ENCODE peak calls at places on chromosome 10, in four cellular contexts. Z is tibial nerve, P is mammary epithelial cell, J is kidney epithelial cell. O is an unnamed sample. For H3K36me3, the result is how much of the 10 kb centered on the place peaks cover.

GRCh38 chr10:132059760-132060508 is 5.8 kb upstream of the JAKMIP3 start:
- DNase-seq in J (no peak), P (peak), Z (no peak), O (no peak)

GRCh38 chr10:3756360-3756740 is 28.7 kb downstream of the KLF6 start:
- DNase-seq in J (no peak), P (no peak), Z (no peak), O (no peak)

GRCh38 chr10:119522747-119523426 is 19.6 kb downstream of the RGS10 start:
- DNase-seq in J (no peak), P (peak), Z (no peak), O (no peak)

GRCh38 chr10:96700477-96701099 is 19.7 kb downstream of the PIK3AP1 start:
- DNase-seq in P (no peak), J (no peak), Z (no peak), O (no peak)

GRCh38 chr10:130982802-130983201 is 328.7 kb downstream of the TCERG1L start:
- DNase-seq in J (no peak), Z (no peak), P (no peak), O (no peak)

GRCh38 chr10:21517983-21518628 is 7.4 kb downstream of the SKIDA1 start:
- DNase-seq in P (peak), J (no peak), Z (no peak), O (no peak)

GRCh38 chr10:124242791-124243190 is 149.4 kb upstream of the CHST15 start:
- DNase-seq in Z (no peak), P (no peak), J (no peak), O (no peak)

GRCh38 chr10:60397792-60398191 is 8.1 kb upstream of the ANK3 start:
- DNase-seq in J (no peak), P (no peak), Z (no peak), O (no peak)

GRCh38 chr10:100182281-100182680 is 3.5 kb downstream of the ERLIN1 start:
- DNase-seq in P (no peak), Z (no peak), J (no peak), O (no peak)

GRCh38 chr10:13470270-13470669 is 58.5 kb downstream of the BEND7 start:
- DNase-seq in P (no peak), Z (no peak), J (no peak), O (no peak)

GRCh38 chr10:101493249-101493648 is 94.8 kb downstream of the POLL start:
- DNase-seq in Z (no peak), J (no peak), P (no peak), O (no peak)

GRCh38 chr10:93039721-93040120 is 20.9 kb upstream of the CYP26C1 start:
- DNase-seq in P (peak), J (no peak), Z (no peak), O (no peak)

GRCh38 chr10:117804470-117805011 is 242.2 kb downstream of the RAB11FIP2 start:
- DNase-seq in P (no peak), Z (no peak), J (peak), O (no peak)

GRCh38 chr10:25176421-25176968 is 1.7 kb downstream of the GPR158 start:
- DNase-seq in J (no peak), Z (no peak), P (no peak), O (no peak)

GRCh38 chr10:21494221-21495001 is 31.1 kb downstream of the SKIDA1 start:
- DNase-seq in J (no peak), P (no peak), Z (no peak), O (no peak)

GRCh38 chr10:12042409-12042796 is 206 bp downstream of the UPF2 start:
- DNase-seq in P (no peak), Z (no peak), J (no peak), O (no peak)

GRCh38 chr10:11757452-11757819 is 15.3 kb downstream of the ECHDC3 start:
- DNase-seq in J (no peak), Z (peak), P (peak), O (peak)

GRCh38 chr10:72297281-72297967 is 23.7 kb downstream of the DDIT4 start:
- DNase-seq in P (peak), Z (peak), J (no peak), O (peak)

GRCh38 chr10:119516381-119517234 is 25.9 kb downstream of the RGS10 start:
- DNase-seq in P (no peak), Z (no peak), J (no peak), O (no peak)

GRCh38 chr10:44863344-44864041 is 47.6 kb upstream of the TMEM72 start:
- DNase-seq in J (no peak), Z (no peak), P (no peak), O (no peak)

GRCh38 chr10:69567920-69568319 is 5.3 kb downstream of the NEUROG3 start:
- DNase-seq in P (peak), J (peak), Z (peak), O (no peak)

GRCh38 chr10:124288928-124289921 is 129.5 kb downstream of the OAT start:
- DNase-seq in J (no peak), P (no peak), Z (no peak), O (no peak)

GRCh38 chr10:79404231-79404609 is 41.2 kb downstream of the ZCCHC24 start:
- DNase-seq in Z (peak), P (peak), J (no peak), O (peak)

GRCh38 chr10:124049484-124049883 is 43.9 kb downstream of the CHST15 start:
- DNase-seq in P (peak), J (peak), Z (no peak), O (no peak)

GRCh38 chr10:130242483-130242882 is 106.3 kb downstream of the GLRX3 start:
- DNase-seq in Z (no peak), J (no peak), P (no peak), O (no peak)

GRCh38 chr10:98029149-98030092 is 1.0 kb downstream of the CRTAC1 start:
- DNase-seq in Z (no peak), P (no peak), J (no peak), O (no peak)

GRCh38 chr10:79358811-79359210 is 11.5 kb downstream of the PPIF start:
- DNase-seq in Z (no peak), J (no peak), P (no peak), O (no peak)

GRCh38 chr10:69936091-69936490 is 116.6 kb upstream of the MACROH2A2 start:
- DNase-seq in J (no peak), P (no peak), Z (no peak), O (no peak)

GRCh38 chr10:128643658-128644057 is 517.4 kb upstream of the MKI67 start:
- DNase-seq in P (peak), J (no peak), Z (no peak), O (no peak)

GRCh38 chr10:129528376-129528978 is 61.4 kb downstream of the MGMT start:
- DNase-seq in J (no peak), Z (no peak), P (no peak), O (no peak)

GRCh38 chr10:60237977-60238376 is 151.7 kb downstream of the ANK3 start:
- DNase-seq in J (no peak), Z (no peak), P (peak), O (no peak)

GRCh38 chr10:121900443-121901174 is 27.2 kb downstream of the ATE1 start:
- DNase-seq in P (peak), J (peak), Z (peak), O (no peak)

GRCh38 chr10:21499910-21500577 is 25.4 kb downstream of the SKIDA1 start:
- DNase-seq in Z (no peak), J (no peak), P (no peak), O (no peak)

GRCh38 chr10:26799342-26799741 is 61.4 kb downstream of the ABI1 start:
- DNase-seq in Z (no peak), J (no peak), P (no peak), O (no peak)

GRCh38 chr10:99450156-99450555 is 19.7 kb upstream of the GOT1 start:
- DNase-seq in J (no peak), P (no peak), Z (no peak), O (no peak)

GRCh38 chr10:131961777-131962450 is 19.8 kb downstream of the BNIP3 start:
- DNase-seq in P (no peak), Z (no peak), J (no peak), O (no peak)

DNA sequence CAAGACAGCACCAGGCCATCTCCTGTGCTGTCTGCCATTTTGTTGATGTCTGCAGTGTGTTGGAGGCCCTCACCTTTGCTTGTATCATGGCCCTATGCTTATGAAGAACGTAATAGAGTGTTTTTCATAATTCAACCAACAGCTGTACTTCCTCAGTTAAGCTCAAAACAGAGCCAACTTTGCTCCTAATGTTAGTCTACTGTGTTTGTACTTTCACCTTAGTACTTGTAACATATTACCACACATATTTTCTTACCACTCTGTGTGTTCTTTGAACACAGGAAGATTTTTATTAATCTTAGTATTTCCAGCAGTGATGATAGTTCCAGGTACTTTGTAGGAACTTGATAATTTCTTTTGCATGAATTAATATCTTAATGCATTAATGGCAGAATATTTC is 5.9 kb downstream of the ZNF33A start:
- DNase-seq in P (no peak), J (no peak), Z (no peak), O (no peak)
- H3K36me3 ChIP-seq in P (under half), J (under half), Z (under half), O (under half)

GRCh38 chr10:31620236-31621151 is 301.5 kb downstream of the ZEB1 start:
- DNase-seq in P (no peak), Z (peak), J (no peak), O (no peak)
- TF ChIP-seq CTCF in P (no peak), Z (no peak), J (peak), O (peak)

GRCh38 chr10:75405201-75406143 is 3.9 kb upstream of the ZNF503 start:
- DNase-seq in J (no peak), P (peak), Z (no peak), O (no peak)

GRCh38 chr10:75407716-75408511 is 6.3 kb upstream of the ZNF503 start:
- DNase-seq in P (peak), Z (no peak), J (no peak), O (no peak)

GRCh38 chr10:75404335-75405200 is 3.0 kb upstream of the ZNF503 start:
- DNase-seq in P (peak), Z (no peak), J (no peak), O (no peak)

GRCh38 chr10:75407296-75407715 is 5.7 kb upstream of the ZNF503 start:
- DNase-seq in Z (no peak), J (no peak), P (peak), O (no peak)

DNA sequence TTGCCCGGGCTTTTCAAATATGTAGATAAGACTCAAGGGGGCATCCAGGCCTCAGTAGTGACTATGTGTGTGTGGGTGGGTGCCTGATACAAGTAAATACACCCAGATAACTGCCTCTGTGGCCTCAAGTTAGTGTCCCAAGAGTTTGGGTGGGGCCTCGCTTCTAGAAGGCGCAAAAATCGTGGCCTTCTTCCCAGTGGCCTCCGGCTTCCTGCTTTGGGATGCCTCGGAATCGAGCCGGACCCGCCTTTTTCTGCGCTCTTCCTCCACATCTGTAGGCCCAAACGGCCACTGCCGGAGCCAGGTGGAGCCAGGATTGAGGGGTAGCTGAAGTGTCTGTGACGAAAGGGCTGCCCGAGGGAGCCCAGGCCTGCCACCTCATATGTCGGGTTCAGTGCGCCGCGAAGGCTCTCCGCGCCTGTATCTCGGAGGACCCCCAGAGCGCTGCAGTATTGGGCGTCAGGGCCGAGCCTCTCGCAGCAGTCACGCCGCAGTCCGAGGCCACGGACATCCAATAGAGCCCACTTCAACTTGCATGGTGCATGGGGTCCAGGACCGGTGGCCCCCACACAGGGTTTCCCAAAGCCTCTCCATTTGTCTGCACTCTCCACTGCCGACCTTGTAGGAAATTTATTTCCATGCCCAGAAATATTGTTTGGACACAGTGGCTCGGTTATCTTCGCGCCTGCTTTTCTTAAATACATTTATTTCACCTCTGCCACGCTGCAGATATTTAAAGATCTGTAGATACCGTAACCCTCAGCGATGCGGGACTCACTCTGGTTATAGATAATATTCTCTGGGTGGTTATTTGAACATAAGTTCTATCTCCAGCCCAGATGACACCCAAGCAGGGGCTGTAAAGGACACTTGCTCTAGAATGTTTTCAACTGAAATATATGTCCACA is 4.8 kb upstream of the ZNF503 start:
- DNase-seq in P (peak), Z (no peak), J (no peak), O (no peak)
- H3K4me3 ChIP-seq in P (peak), Z (no peak), J (peak), O (no peak)

DNA sequence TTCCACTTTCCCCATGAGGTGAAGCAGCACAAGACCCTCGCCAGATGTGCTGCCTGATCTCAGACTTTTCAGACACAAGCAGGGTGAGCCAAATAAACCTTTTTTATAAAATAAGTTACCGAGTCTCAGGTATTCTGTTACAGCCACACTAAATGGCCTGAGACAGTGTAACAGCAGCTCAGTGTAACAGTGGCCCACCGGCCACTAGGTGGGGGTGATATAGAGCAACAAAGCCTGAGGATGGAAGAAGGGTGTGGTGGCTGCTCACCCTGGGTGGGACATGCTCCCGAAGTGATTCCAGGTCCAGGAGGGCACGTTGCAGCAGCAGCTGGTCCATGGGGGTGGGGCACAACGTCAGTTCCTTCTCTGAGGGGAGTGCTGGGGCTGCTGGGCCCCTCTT is 44.6 kb downstream of the BMS1 start:
- DNase-seq in Z (no peak), J (no peak), P (no peak), O (no peak)
- H3K36me3 ChIP-seq in Z (under half), J (under half), P (under half), O (under half)

GRCh38 chr10:14878266-14879054 is at the start of gene SUV39H2:
- DNase-seq in Z (peak), J (peak), P (peak), O (peak)
- TF ChIP-seq CTCF in Z (no peak), J (peak), P (no peak), O (peak)

GRCh38 chr10:571643-572042 is 117.8 kb downstream of the DIP2C start:
- DNase-seq in P (no peak), Z (no peak), J (no peak), O (no peak)

GRCh38 chr10:569961-570630 is 119.4 kb downstream of the DIP2C start:
- DNase-seq in J (no peak), P (no peak), Z (no peak), O (no peak)

GRCh38 chr10:572066-572465 is 117.4 kb downstream of the DIP2C start:
- DNase-seq in J (no peak), Z (no peak), P (no peak), O (no peak)

GRCh38 chr10:572696-573095 is 116.8 kb downstream of the DIP2C start:
- DNase-seq in Z (no peak), J (no peak), P (no peak), O (no peak)

GRCh38 chr10:570631-571565 is 118.6 kb downstream of the DIP2C start:
- DNase-seq in J (no peak), P (no peak), Z (no peak), O (no peak)
- H3K4me3 ChIP-seq in J (no peak), P (no peak), Z (no peak), O (no peak)

DNA sequence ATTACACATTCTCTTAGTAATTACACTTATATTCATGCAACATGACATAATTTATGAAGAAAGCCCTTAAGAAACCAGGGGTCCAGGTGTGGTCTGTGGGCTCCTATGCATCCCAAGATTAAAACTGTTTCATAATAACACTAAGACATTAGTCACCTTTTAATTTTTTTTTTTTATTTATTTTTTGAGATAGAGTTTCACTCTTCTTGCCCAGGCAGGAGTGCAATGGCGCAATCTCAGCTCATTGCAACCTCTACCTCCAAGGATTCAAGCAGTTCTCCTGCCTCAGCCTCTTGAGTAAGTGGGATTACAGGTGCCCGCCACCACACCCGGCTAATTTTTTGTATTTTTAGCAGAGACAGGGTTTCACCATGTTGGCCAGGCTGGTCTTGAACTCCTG is 12.5 kb downstream of the GDI2 start:
- DNase-seq in Z (no peak), J (no peak), P (peak), O (no peak)
- H3K36me3 ChIP-seq in Z (under half), J (under half), P (under half), O (under half)

O was measured in BJ.